ENCODE peak calls at places on chromosomes 6 and 20, in eight cellular contexts. D is EL; P is HuH-7.5; Y is lung microvascular endothelial cell; Z is stimulated activated naive CD8-positive, alpha-beta T cell treated with anti-CD3 and anti-CD28 coated beads, Interleukin-15, Interleukin-2, amounts not matched to agents 100 U/mL and 50 U/mL, for 24 hours; H is smooth muscle cell of the brain vasculature; B is G401; T is activated CD8-positive, alpha-beta T cell treated with anti-CD3 and anti-CD28 coated beads for 36 hours. N is an unnamed sample.

GRCh38 chr20:3927486-3928291 is 38.5 kb downstream of the PANK2 start:
- DNase-seq in D (no peak), P (no peak), Y (no peak), Z (no peak), H (no peak), B (peak), T (no peak), N (no peak)

GRCh38 chr20:36394340-36394965 is 88.3 kb downstream of the DLGAP4 start:
- DNase-seq in D (no peak), P (no peak), Y (no peak), Z (no peak), H (no peak), B (no peak), T (no peak), N (no peak)

GRCh38 chr20:48892049-48892470 is 29.5 kb upstream of the ARFGEF2 start:
- DNase-seq in D (no peak), P (no peak), Y (no peak), Z (no peak), H (no peak), B (no peak), T (no peak), N (no peak)

GRCh38 chr6:41607736-41608135 is 30.5 kb upstream of the MDFI start:
- DNase-seq in D (no peak), P (no peak), Y (no peak), Z (no peak), H (no peak), B (no peak), T (no peak), N (no peak)

GRCh38 chr6:84081222-84081621 is 47.6 kb downstream of the MRAP2 start:
- DNase-seq in D (no peak), P (no peak), Y (no peak), Z (no peak), H (no peak), B (no peak), T (no peak), N (no peak)

GRCh38 chr20:54134445-54135220 is 39.2 kb downstream of the CYP24A1 start:
- DNase-seq in D (peak), P (no peak), Y (no peak), Z (no peak), H (no peak), B (no peak), T (no peak), N (no peak)

GRCh38 chr20:58715709-58716475 is 23.3 kb downstream of the NPEPL1 start:
- DNase-seq in D (no peak), P (peak), Y (no peak), Z (no peak), H (no peak), B (no peak), T (no peak), N (no peak)

GRCh38 chr20:33843854-33844253 is 32.7 kb downstream of the CHMP4B start:
- DNase-seq in D (no peak), P (peak), Y (no peak), Z (no peak), H (no peak), B (no peak), T (peak), N (no peak)

GRCh38 chr20:17169575-17170136 is 57.2 kb upstream of the PCSK2 start:
- DNase-seq in D (no peak), P (no peak), Y (no peak), Z (no peak), H (no peak), B (no peak), T (no peak), N (no peak)

GRCh38 chr20:36468149-36469000 is 72.9 kb upstream of the MYL9 start:
- DNase-seq in D (no peak), P (peak), Y (no peak), Z (no peak), H (no peak), B (peak), T (no peak), N (no peak)

GRCh38 chr20:40056186-40056585 is 632.9 kb downstream of the MAFB start:
- DNase-seq in D (no peak), P (no peak), Y (no peak), Z (no peak), H (no peak), B (no peak), T (no peak), N (no peak)

GRCh38 chr20:58877374-58878360 is 25.2 kb downstream of the GNAS start:
- DNase-seq in D (no peak), P (no peak), Y (no peak), Z (no peak), H (no peak), B (no peak), T (peak), N (no peak)